ENCODE peak calls at places on chromosomes 11 and 22, in seven cellular contexts. R is A172; X is gastrocnemius medialis; O is stimulated activated CD8-positive, alpha-beta memory T cell treated with anti-CD3 and anti-CD28 coated beads, Interleukin-2, amount 100 ng/mL, for 1 hour; H is astrocyte of the cerebellum; S is H9; L is neural crest cell. F is an unnamed sample.

GRCh38 chr11:128506999-128507591 is 80.3 kb downstream of the ETS1 start:
- DNase-seq in R (peak), X (peak), O (no peak), H (peak), S (no peak), L (no peak), F (peak)

GRCh38 chr22:32794449-32795213 is 6.9 kb upstream of the TIMP3 start:
- DNase-seq in R (no peak), X (no peak), O (no peak), H (no peak), S (peak), L (no peak), F (no peak)

GRCh38 chr11:102269927-102270326 is 47.4 kb upstream of the BIRC3 start:
- DNase-seq in R (peak), X (no peak), O (no peak), H (no peak), S (no peak), L (no peak), F (no peak)

GRCh38 chr22:43835166-43835565 is 23.1 kb upstream of the EFCAB6 start:
- DNase-seq in R (no peak), X (no peak), O (no peak), H (no peak), S (no peak), L (no peak), F (no peak)

GRCh38 chr11:117154468-117154867 is 10.4 kb downstream of the PAFAH1B2 start:
- DNase-seq in R (no peak), X (no peak), O (no peak), H (no peak), S (no peak), L (no peak), F (no peak)

GRCh38 chr11:63762662-63763505 is 5.7 kb downstream of the ZFTA start:
- DNase-seq in R (no peak), X (no peak), O (no peak), H (no peak), S (peak), L (peak), F (peak)

GRCh38 chr11:69380921-69381581 is 87.1 kb downstream of the MYEOV start:
- DNase-seq in R (no peak), X (no peak), O (no peak), H (no peak), S (no peak), L (no peak), F (peak)

GRCh38 chr11:111949519-111950426 is 12.6 kb downstream of the DIXDC1 start:
- DNase-seq in R (no peak), X (no peak), O (no peak), H (no peak), S (no peak), L (no peak), F (no peak)

GRCh38 chr11:45665933-45666647 is 668 bp upstream of the CHST1 start:
- DNase-seq in R (no peak), X (peak), O (no peak), H (no peak), S (no peak), L (no peak), F (no peak)

GRCh38 chr11:134939905-134940304 is 527.9 kb upstream of the B3GAT1 start:
- DNase-seq in R (no peak), X (no peak), O (no peak), H (no peak), S (no peak), L (peak), F (no peak)

GRCh38 chr11:34234086-34234740 is 123.6 kb downstream of the ABTB2 start:
- DNase-seq in R (peak), X (no peak), O (peak), H (no peak), S (peak), L (no peak), F (no peak)

GRCh38 chr11:104060820-104061219 is 24.4 kb downstream of the DDI1 start:
- DNase-seq in R (no peak), X (no peak), O (no peak), H (no peak), S (no peak), L (no peak), F (peak)

GRCh38 chr11:67586568-67587250 is 3.1 kb downstream of the GSTP1 start:
- DNase-seq in R (no peak), X (no peak), O (no peak), H (no peak), S (no peak), L (no peak), F (no peak)

F was measured in fibroblast of gingiva.